ENCODE peak calls at places on chromosomes 7 and 10, in five cellular contexts. O is tibial nerve, R is IMR-90, A is gastrocnemius medialis, K is uterus. J is an unnamed sample.

GRCh38 chr7:73960548-73960947 is 67.4 kb upstream of the ELN start:
- DNase-seq in O (no peak), R (no peak), A (no peak), K (no peak), J (no peak)

GRCh38 chr10:37010741-37011140 is 114.7 kb upstream of the ANKRD30A start:
- DNase-seq in O (no peak), R (no peak), A (no peak), K (no peak), J (no peak)

GRCh38 chr7:98137826-98138151 is 31.1 kb downstream of the LMTK2 start:
- DNase-seq in O (no peak), R (no peak), A (no peak), K (no peak), J (peak; percentile 44)

GRCh38 chr10:122258136-122259074 is 12.7 kb upstream of the BTBD16 start:
- DNase-seq in O (no peak), R (peak; percentile 69), A (no peak), K (no peak), J (no peak)

GRCh38 chr10:86651631-86652331 is 2.6 kb upstream of the OPN4 start:
- DNase-seq in O (no peak), R (no peak), A (no peak), K (peak; percentile 9), J (peak; percentile 5)

GRCh38 chr10:109866995-109867635 is 56.2 kb downstream of the XPNPEP1 start:
- DNase-seq in O (no peak), R (peak; percentile 24), A (no peak), K (no peak), J (no peak)

GRCh38 chr10:15718495-15719061 is 1.1 kb downstream of the ITGA8 start:
- DNase-seq in O (no peak), R (no peak), A (no peak), K (no peak), J (no peak)

GRCh38 chr7:41162612-41163011 is 540.3 kb downstream of the INHBA start:
- DNase-seq in O (no peak), R (peak; percentile 75), A (no peak), K (no peak), J (no peak)

GRCh38 chr7:73618538-73618937 is 5.8 kb downstream of the MLXIPL start:
- DNase-seq in O (no peak), R (no peak), A (no peak), K (no peak), J (no peak)

GRCh38 chr7:70830426-70830825 is 301.5 kb upstream of the GALNT17 start:
- DNase-seq in O (no peak), R (no peak), A (no peak), K (no peak), J (no peak)

GRCh38 chr7:21967500-21968099 is 21.9 kb upstream of the CDCA7L start:
- DNase-seq in O (no peak), R (no peak), A (no peak), K (no peak), J (no peak)

GRCh38 chr7:65798111-65799075 is 74.5 kb upstream of the VKORC1L1 start:
- DNase-seq in O (no peak), R (peak; percentile 85), A (no peak), K (no peak), J (no peak)

GRCh38 chr10:8048281-8049008 is 6.0 kb upstream of the GATA3 start:
- DNase-seq in O (no peak), R (no peak), A (no peak), K (no peak), J (no peak)

GRCh38 chr7:20220824-20221547 is 3.8 kb upstream of the MACC1 start:
- DNase-seq in O (no peak), R (peak; percentile 97), A (no peak), K (no peak), J (no peak)

GRCh38 chr7:43694399-43694748 is 34.9 kb downstream of the COA1 start:
- DNase-seq in O (no peak), R (peak; percentile 92), A (no peak), K (no peak), J (no peak)

GRCh38 chr10:29583674-29584073 is 51.1 kb downstream of the SVIL start:
- DNase-seq in O (no peak), R (peak; percentile 60), A (no peak), K (no peak), J (no peak)

GRCh38 chr7:49845626-49846025 is 72.2 kb downstream of the VWC2 start:
- DNase-seq in O (no peak), R (no peak), A (no peak), K (no peak), J (no peak)

GRCh38 chr10:89644691-89644966 is 413 bp downstream of the PANK1 start:
- DNase-seq in O (no peak), R (no peak), A (no peak), K (no peak), J (no peak)

GRCh38 chr10:93352638-93353383 is 129.3 kb downstream of the MYOF start:
- DNase-seq in O (no peak), R (peak; percentile 52), A (no peak), K (no peak), J (no peak)

GRCh38 chr10:35711615-35712411 is 69.7 kb upstream of the FZD8 start:
- DNase-seq in O (no peak), R (no peak), A (no peak), K (no peak), J (no peak)

GRCh38 chr10:5944389-5945202 is 32.7 kb downstream of the IL15RA start:
- DNase-seq in O (peak; percentile 53), R (peak; percentile 100), A (peak; percentile 86), K (peak; percentile 98), J (no peak)

GRCh38 chr10:80068270-80068669 is 10.2 kb upstream of the TMEM254 start:
- DNase-seq in O (no peak), R (no peak), A (no peak), K (no peak), J (no peak)

GRCh38 chr7:133433165-133433812 is 180.4 kb downstream of the EXOC4 start:
- DNase-seq in O (no peak), R (no peak), A (no peak), K (no peak), J (no peak)

GRCh38 chr7:102318482-102318971 is 31.9 kb downstream of the SH2B2 start:
- DNase-seq in O (no peak), R (peak; percentile 46), A (no peak), K (no peak), J (peak; percentile 25)

GRCh38 chr10:71075759-71076472 is 136.5 kb upstream of the UNC5B start:
- DNase-seq in O (no peak), R (no peak), A (no peak), K (no peak), J (no peak)

GRCh38 chr7:48388922-48389321 is 217.7 kb downstream of the ABCA13 start:
- DNase-seq in O (no peak), R (no peak), A (no peak), K (no peak), J (no peak)

GRCh38 chr7:148556892-148557291 is 33.7 kb upstream of the C7orf33 start:
- DNase-seq in O (no peak), R (no peak), A (no peak), K (no peak), J (no peak)

GRCh38 chr7:138837627-138838026 is 39.6 kb upstream of the ATP6V0A4 start:
- DNase-seq in O (no peak), R (peak; percentile 1), A (no peak), K (no peak), J (no peak)

GRCh38 chr10:62261666-62262065 is 7.0 kb downstream of the RTKN2 start:
- DNase-seq in O (no peak), R (peak; percentile 63), A (no peak), K (no peak), J (no peak)

GRCh38 chr10:11164806-11165590 is 147.3 kb downstream of the CELF2 start:
- DNase-seq in O (peak; percentile 58), R (peak; percentile 78), A (peak; percentile 54), K (peak; percentile 78), J (no peak)
- TF ChIP-seq POLR2A in O (peak; percentile 45), R (no peak), A (peak; percentile 15), K (no peak), J (peak; percentile 40)

GRCh38 chr10:44997105-44997748 is 3.5 kb upstream of the ZNF22 start:
- DNase-seq in O (no peak), R (no peak), A (no peak), K (no peak), J (no peak)

GRCh38 chr10:44994752-44995530 is 5.8 kb upstream of the ZNF22 start:
- DNase-seq in O (no peak), R (no peak), A (peak; percentile 38), K (no peak), J (no peak)

GRCh38 chr10:44993922-44994751 is 6.6 kb upstream of the ZNF22 start:
- DNase-seq in O (no peak), R (peak; percentile 78), A (no peak), K (no peak), J (no peak)

GRCh38 chr10:44995581-44995913 is 5.2 kb upstream of the ZNF22 start:
- DNase-seq in O (no peak), R (no peak), A (no peak), K (no peak), J (no peak)

DNA sequence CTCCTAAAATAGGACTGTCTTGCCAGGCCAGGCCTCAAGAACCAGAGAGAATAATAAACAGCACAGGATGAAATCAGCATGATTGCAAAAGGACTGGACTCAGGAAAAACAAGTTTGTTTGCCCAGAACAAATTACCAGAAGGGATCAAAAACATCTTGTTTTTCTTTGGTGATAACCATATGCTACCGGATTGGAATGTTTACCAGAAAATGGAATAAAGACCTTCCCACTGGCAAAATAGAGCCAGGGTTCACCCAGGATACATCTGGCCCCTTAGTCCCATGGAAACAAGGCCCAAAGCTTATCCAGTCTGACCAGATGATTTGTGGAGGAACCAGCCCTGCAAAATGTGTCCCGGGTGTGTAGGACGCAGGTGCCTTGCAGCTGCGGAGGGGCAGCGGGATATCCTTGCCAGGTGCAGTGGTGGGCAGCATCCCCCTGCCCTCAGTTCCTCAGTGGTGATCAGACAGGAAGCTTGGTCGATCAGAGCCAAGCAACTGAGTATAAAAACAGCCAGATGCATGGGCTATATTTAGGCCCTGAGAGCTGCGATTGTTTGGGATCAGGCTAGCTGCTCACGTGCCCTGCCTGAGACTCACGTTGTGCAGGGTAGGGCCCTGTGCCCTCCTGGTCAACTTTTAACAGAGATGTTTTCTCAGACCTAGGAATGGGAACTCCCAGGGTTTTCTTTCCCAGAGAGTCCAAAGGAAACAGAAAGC is 4.6 kb upstream of the ZNF22 start:
- DNase-seq in O (peak; percentile 74), R (peak; percentile 71), A (peak; percentile 76), K (peak; percentile 84), J (no peak)
- TF ChIP-seq POLR2A in O (peak; percentile 6), R (no peak), A (peak; percentile 29), K (no peak), J (no peak)

GRCh38 chr10:97319671-97320479 is 804 bp downstream of the FRAT1 start:
- DNase-seq in O (no peak), R (no peak), A (peak; percentile 44), K (no peak), J (no peak)
- TF ChIP-seq POLR2A in O (no peak), R (no peak), A (no peak), K (no peak), J (no peak)

GRCh38 chr7:38178695-38179344 is 775 bp downstream of the STARD3NL start:
- DNase-seq in O (no peak), R (peak; percentile 54), A (no peak), K (no peak), J (no peak)

GRCh38 chr7:38181111-38181510 is 3.1 kb downstream of the STARD3NL start:
- DNase-seq in O (no peak), R (no peak), A (no peak), K (no peak), J (no peak)

GRCh38 chr7:38177621-38178003 is 433 bp upstream of the STARD3NL start:
- DNase-seq in O (no peak), R (no peak), A (no peak), K (no peak), J (no peak)

GRCh38 chr7:38179719-38180333 is 1.8 kb downstream of the STARD3NL start:
- DNase-seq in O (no peak), R (peak; percentile 37), A (no peak), K (no peak), J (no peak)

GRCh38 chr7:38178004-38178694 is at the start of gene STARD3NL:
- DNase-seq in O (peak; percentile 93), R (peak; percentile 100), A (peak; percentile 98), K (peak; percentile 100), J (peak; percentile 68)
- TF ChIP-seq POLR2A in O (peak; percentile 76), R (peak; percentile 77), A (peak; percentile 76), K (peak; percentile 78), J (peak; percentile 70)